ENCODE peak calls at places on chromosomes 4 and X, in four cellular contexts. P is mammary epithelial cell, N is neural progenitor cell, O is cardiac muscle cell. F is an unnamed sample. For H3K27me3, the result is how much of the 10 kb centered on the place peaks cover.

GRCh38 chr4:80360900-80361299 is 25.4 kb downstream of the CFAP299 start:
- DNase-seq in O (no peak), N (no peak), P (no peak), F (no peak)

GRCh38 chr4:103443324-103443723 is 245.2 kb upstream of the CENPE start:
- DNase-seq in O (no peak), P (peak), N (no peak), F (no peak)

GRCh38 chr4:48653217-48654014 is 126.7 kb downstream of the FRYL start:
- DNase-seq in P (no peak), N (peak), O (peak), F (no peak)

GRCh38 chr4:130073145-130073790 is 977.3 kb downstream of the C4orf33 start:
- DNase-seq in O (no peak), P (no peak), N (no peak), F (no peak)

GRCh38 chr4:184752496-184753275 is 18.8 kb upstream of the CENPU start:
- DNase-seq in P (no peak), O (no peak), N (no peak), F (no peak)

GRCh38 chr4:119581480-119581879 is 47.1 kb downstream of the PDE5A start:
- DNase-seq in P (no peak), O (no peak), N (no peak), F (no peak)

GRCh38 chrX:119132961-119133360 is 5.3 kb upstream of the KIAA1210 start:
- DNase-seq in O (no peak), P (no peak), N (no peak), F (no peak)

GRCh38 chr4:20433101-20433705 is 181.5 kb downstream of the SLIT2 start:
- DNase-seq in P (no peak), O (no peak), N (peak), F (no peak)

GRCh38 chr4:118967393-118967792 is 78.7 kb downstream of the SYNPO2 start:
- DNase-seq in P (peak), N (no peak), O (peak), F (no peak)

GRCh38 chrX:2430265-2430825 is 70.4 kb downstream of the DHRSX start:
- DNase-seq in N (no peak), P (peak), O (no peak), F (no peak)

GRCh38 chr4:864456-865120 is 38.7 kb upstream of the CPLX1 start:
- DNase-seq in N (no peak), O (no peak), P (no peak), F (no peak)

GRCh38 chr4:6445403-6446129 is 26.8 kb downstream of the PPP2R2C start:
- DNase-seq in O (no peak), P (no peak), N (no peak), F (no peak)

GRCh38 chr4:182089326-182089725 is 153.9 kb upstream of the TENM3 start:
- DNase-seq in N (peak), O (no peak), P (no peak), F (no peak)

GRCh38 chr4:86718152-86718551 is 124.0 kb downstream of the PTPN13 start:
- DNase-seq in O (no peak), P (no peak), N (no peak), F (no peak)

GRCh38 chr4:98110214-98110613 is 33.1 kb downstream of the STPG2 start:
- DNase-seq in P (no peak), O (no peak), N (no peak), F (no peak)

GRCh38 chr4:105186701-105187158 is 40.1 kb downstream of the TET2 start:
- DNase-seq in N (no peak), O (peak), P (peak), F (no peak)

GRCh38 chr4:14879643-14880042 is 122.6 kb upstream of the CPEB2 start:
- DNase-seq in P (peak), N (no peak), O (no peak), F (no peak)

GRCh38 chrX:54944816-54945215 is 24.2 kb downstream of the TRO start:
- DNase-seq in N (no peak), O (no peak), P (no peak), F (no peak)

GRCh38 chrX:54950730-54951375 is 30.2 kb downstream of the TRO start:
- DNase-seq in P (no peak), N (no peak), O (no peak), F (no peak)

DNA sequence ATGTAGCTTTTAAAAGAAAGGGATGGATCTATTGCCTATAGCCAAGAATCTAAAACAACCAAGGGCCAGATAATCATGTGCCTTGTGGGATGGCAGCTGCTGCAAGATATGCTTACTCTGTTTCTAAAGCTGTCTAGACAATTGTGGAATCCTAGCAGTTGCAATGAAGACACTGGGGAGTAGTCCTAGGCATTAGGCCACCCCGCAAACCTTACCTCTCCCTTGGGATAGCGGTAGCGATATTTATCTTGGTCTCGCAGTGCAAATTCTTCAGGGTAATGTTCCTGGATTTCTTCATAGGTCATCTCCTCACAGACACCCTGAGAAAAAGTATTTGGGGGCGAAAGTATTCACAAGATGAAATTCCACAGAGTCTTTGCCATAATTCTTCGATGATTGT is 24.6 kb downstream of the TRO start:
- DNase-seq in O (no peak), P (no peak), N (no peak), F (no peak)
- H3K27me3 ChIP-seq in O (under half), P (under half), N (under half), F (under half)

GRCh38 chr4:89684536-89684935 is 152.4 kb downstream of the SNCA start:
- DNase-seq in O (peak), N (no peak), P (no peak), F (no peak)

GRCh38 chr4:89681671-89682070 is 155.3 kb downstream of the SNCA start:
- DNase-seq in N (no peak), O (no peak), P (no peak), F (no peak)

GRCh38 chr4:89685277-89685676 is 151.7 kb downstream of the SNCA start:
- DNase-seq in O (no peak), N (no peak), P (no peak), F (no peak)

GRCh38 chr4:89682808-89683207 is 154.2 kb downstream of the SNCA start:
- DNase-seq in N (peak), P (no peak), O (no peak), F (no peak)

GRCh38 chr4:89685690-89686089 is 151.3 kb downstream of the SNCA start:
- DNase-seq in P (no peak), O (no peak), N (no peak), F (no peak)
- H3K27ac ChIP-seq in P (no peak), O (no peak), N (no peak), F (no peak)

DNA sequence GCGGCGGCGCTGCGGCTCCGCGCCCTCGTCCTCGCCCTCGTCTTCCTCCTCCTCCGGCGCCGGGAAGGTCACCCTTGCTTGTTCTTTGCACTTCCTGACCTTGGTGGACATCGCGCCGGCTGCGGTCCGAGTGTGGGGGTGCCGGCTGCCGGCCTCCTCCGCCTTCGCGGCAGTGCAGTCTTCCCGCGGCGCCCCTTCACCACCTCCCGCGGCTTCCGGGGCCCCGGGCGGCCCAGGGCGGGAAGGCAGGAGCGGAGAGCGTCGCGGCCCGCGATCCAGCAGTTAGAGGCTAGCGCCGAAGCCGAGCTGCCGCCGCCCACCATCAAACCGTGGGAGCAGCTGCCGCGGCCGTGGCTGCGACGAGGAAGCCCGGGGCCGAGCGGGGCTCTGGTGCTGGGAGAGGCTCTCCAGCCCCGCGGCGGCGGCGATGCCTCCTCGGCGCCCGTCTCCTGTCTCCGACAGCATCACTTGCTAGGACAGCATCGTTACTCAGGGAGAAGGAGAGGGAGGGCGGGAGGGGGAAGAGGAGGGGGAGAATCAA is at the start of gene TRPC3:
- DNase-seq in N (peak), P (peak), O (peak), F (peak)
- H3K27me3 ChIP-seq in N (half or more), P (under half), O (under half), F (under half)

GRCh38 chr4:140315032-140315826 is 58.2 kb upstream of the SCOC start:
- DNase-seq in P (no peak), N (no peak), O (no peak), F (no peak)

GRCh38 chr4:140308366-140309123 is 64.9 kb upstream of the SCOC start:
- DNase-seq in P (peak), N (no peak), O (peak), F (no peak)

GRCh38 chr4:140305053-140305452 is 68.4 kb upstream of the SCOC start:
- DNase-seq in P (no peak), N (no peak), O (no peak), F (no peak)

GRCh38 chr4:140312101-140312500 is 61.3 kb upstream of the SCOC start:
- DNase-seq in N (no peak), O (no peak), P (no peak), F (no peak)

DNA sequence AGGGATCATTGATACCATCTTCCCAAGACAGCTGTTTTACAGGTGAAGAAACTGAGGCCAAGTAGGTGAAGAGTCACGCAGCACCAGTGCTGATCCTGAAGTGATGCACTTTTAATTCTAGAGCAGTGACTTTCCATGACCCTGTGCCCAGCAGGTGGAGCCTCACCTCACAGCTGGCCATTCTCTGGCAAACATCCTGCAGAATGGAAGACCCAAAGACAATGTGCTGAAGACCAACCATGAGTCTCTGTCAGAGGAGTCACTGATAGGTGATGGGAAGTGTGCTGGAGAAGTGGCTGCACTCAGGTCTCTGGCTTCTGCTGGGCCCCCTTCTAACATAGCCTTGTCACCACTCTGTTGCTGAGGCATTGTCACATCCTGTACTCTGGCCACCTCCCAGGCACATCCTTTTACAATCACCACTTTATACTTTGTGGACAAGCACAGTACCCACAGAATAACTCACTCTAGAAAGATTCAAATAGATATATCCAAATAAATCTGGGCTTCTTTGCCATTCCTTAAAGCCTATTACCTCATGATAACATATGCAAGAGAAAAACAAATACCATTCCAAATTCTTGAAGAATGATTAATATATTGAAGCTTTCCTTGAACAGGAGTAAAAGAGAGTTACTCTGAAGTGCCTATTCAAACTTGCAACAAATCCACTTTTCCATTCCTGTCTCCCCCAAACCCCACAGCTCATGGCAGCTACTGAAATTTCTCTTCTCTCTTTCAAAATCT is 64.1 kb upstream of the SCOC start:
- DNase-seq in N (no peak), P (peak), O (no peak), F (no peak)
- H3K27ac ChIP-seq in N (no peak), P (no peak), O (peak), F (no peak)

GRCh38 chrX:639151-639550 is 8.6 kb downstream of the SHOX start:
- DNase-seq in O (no peak), P (no peak), N (peak), F (no peak)

GRCh38 chrX:642436-643210 is 12.0 kb downstream of the SHOX start:
- DNase-seq in N (no peak), P (no peak), O (no peak), F (no peak)

GRCh38 chrX:638482-639131 is 8.0 kb downstream of the SHOX start:
- DNase-seq in O (no peak), N (peak), P (no peak), F (no peak)

GRCh38 chrX:641671-642435 is 11.3 kb downstream of the SHOX start:
- DNase-seq in N (no peak), O (no peak), P (no peak), F (no peak)

GRCh38 chrX:640641-641040 is 10.1 kb downstream of the SHOX start:
- DNase-seq in O (no peak), N (no peak), P (no peak), F (no peak)
- H3K27me3 ChIP-seq in O (half or more), N (half or more), P (under half), F (under half)

DNA sequence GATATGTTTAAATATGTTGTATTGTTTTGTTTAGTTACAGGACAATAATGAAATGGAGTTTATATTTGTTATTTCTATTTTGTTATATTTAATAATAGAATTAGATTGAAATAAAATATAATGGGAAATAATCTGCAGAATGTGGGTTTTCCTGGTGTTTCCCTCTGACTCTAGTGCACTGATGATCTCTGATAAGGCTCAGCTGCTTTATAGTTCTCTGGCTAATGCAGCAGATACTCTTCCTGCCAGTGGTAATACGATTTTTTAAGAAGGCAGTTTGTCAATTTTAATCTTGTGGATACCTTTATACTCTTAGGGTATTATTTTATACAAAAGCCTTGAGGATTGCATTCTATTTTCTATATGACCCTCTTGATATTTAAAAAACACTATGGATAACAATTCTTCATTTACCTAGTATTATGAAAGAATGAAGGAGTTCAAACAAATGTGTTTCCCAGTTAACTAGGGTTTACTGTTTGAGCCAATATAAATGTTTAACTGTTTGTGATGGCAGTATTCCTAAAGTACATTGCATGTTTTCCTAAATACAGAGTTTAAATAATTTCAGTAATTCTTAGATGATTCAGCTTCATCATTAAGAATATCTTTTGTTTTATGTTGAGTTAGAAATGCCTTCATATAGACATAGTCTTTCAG is 26.9 kb downstream of the NUDT6 start:
- DNase-seq in P (no peak), O (no peak), N (no peak), F (no peak)
- H3K27ac ChIP-seq in P (no peak), O (no peak), N (peak), F (no peak)

DNA sequence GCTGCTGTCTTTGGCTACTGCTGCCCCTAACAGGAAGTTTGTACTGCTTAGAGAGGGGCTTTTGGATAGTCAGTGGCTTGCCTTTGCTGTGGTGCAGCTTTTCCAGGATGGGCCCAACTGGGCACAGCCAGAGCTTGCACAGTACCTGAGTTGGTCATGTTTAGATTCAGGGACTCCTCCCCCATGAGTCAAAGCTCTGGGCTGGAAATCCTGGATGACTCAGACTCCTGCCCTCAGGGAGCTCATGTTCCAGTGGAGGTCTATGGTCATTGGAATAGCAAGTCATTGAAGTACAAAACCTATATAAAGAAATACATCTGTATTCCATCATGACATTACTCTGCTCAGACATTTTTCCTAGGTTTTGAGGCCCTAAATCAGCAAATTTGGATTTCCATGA is 66.7 kb upstream of the PJA1 start:
- DNase-seq in P (peak), N (no peak), O (no peak), F (no peak)
- H3K27me3 ChIP-seq in P (under half), N (under half), O (under half), F (under half)

GRCh38 chr4:149161247-149161646 is 654.4 kb downstream of the IQCM start:
- DNase-seq in P (no peak), N (no peak), O (peak), F (no peak)
- H3K27ac ChIP-seq in P (no peak), N (no peak), O (no peak), F (no peak)

F was measured in CD4-positive, CD25-positive, alpha-beta regulatory T cell.